ENCODE peak calls at places on chromosomes 16 and 17, in seven cellular contexts. L is fibroblast of lung, T is colonic mucosa, N is keratinocyte, D is stomach, F is HCT116, S is IMR-90. K is an unnamed sample.

GRCh38 chr17:41666336-41666680 is 22.4 kb upstream of the EIF1 start:
- DNase-seq in T (peak; percentile 62), F (no peak), D (no peak), S (peak; percentile 78), N (no peak), L (peak; percentile 62), K (no peak)

GRCh38 chr17:21370430-21370829 is 5.7 kb upstream of the KCNJ12 start:
- DNase-seq in F (no peak), D (no peak), S (no peak), T (no peak), N (no peak), L (no peak), K (peak; percentile 66)

GRCh38 chr16:749010-749409 is 8.2 kb upstream of the CIAO3 start:
- DNase-seq in N (no peak), T (no peak), D (no peak), F (no peak), S (peak; percentile 81), L (peak; percentile 80), K (no peak)

GRCh38 chr16:54290203-54291106 is 3.9 kb upstream of the IRX3 start:
- DNase-seq in N (no peak), L (no peak), F (no peak), T (no peak), D (no peak), S (no peak), K (no peak)

GRCh38 chr16:12601290-12601900 is 202.3 kb downstream of the CPPED1 start:
- DNase-seq in N (no peak), T (no peak), S (no peak), L (no peak), D (no peak), F (no peak), K (no peak)

GRCh38 chr17:82985973-82986372 is 93.4 kb upstream of the METRNL start:
- DNase-seq in L (peak; percentile 64), T (no peak), S (peak; percentile 46), D (peak; percentile 38), F (no peak), N (no peak), K (peak; percentile 50)

GRCh38 chr17:56679767-56680422 is 86.4 kb downstream of the NOG start:
- DNase-seq in F (no peak), L (peak; percentile 56), N (peak; percentile 36), D (no peak), S (no peak), T (no peak), K (no peak)

GRCh38 chr16:17476414-17477259 is 5.9 kb upstream of the XYLT1 start:
- DNase-seq in L (peak; percentile 74), T (peak; percentile 63), F (peak; percentile 47), D (peak; percentile 54), N (peak; percentile 9), S (peak; percentile 74), K (no peak)

GRCh38 chr16:81429045-81429521 is 15.5 kb upstream of the CMIP start:
- DNase-seq in L (peak; percentile 43), N (no peak), F (peak; percentile 68), D (peak; percentile 77), T (no peak), S (peak; percentile 47), K (no peak)

GRCh38 chr16:70473446-70474319 is 19.3 kb downstream of the FCSK start:
- DNase-seq in N (no peak), D (no peak), L (no peak), T (no peak), S (no peak), F (no peak), K (no peak)

GRCh38 chr17:29115435-29115834 is 64.8 kb downstream of the MYO18A start:
- DNase-seq in T (no peak), F (no peak), S (no peak), N (no peak), D (no peak), L (no peak), K (no peak)

GRCh38 chr16:2044541-2044940 is 3.1 kb downstream of the NTHL1 start:
- DNase-seq in S (no peak), N (no peak), F (no peak), L (no peak), D (no peak), T (peak; percentile 59), K (no peak)

GRCh38 chr16:2043980-2044451 is 3.6 kb downstream of the NTHL1 start:
- DNase-seq in S (no peak), L (no peak), T (peak; percentile 74), F (no peak), N (no peak), D (peak; percentile 71), K (no peak)

GRCh38 chr16:2042666-2043295 is 4.9 kb downstream of the NTHL1 start:
- DNase-seq in N (no peak), L (no peak), S (no peak), D (no peak), F (no peak), T (peak; percentile 62), K (no peak)

GRCh38 chr16:2042171-2042570 is 5.5 kb downstream of the NTHL1 start:
- DNase-seq in N (no peak), L (no peak), D (peak; percentile 82), S (no peak), F (no peak), T (peak; percentile 60), K (no peak)

DNA sequence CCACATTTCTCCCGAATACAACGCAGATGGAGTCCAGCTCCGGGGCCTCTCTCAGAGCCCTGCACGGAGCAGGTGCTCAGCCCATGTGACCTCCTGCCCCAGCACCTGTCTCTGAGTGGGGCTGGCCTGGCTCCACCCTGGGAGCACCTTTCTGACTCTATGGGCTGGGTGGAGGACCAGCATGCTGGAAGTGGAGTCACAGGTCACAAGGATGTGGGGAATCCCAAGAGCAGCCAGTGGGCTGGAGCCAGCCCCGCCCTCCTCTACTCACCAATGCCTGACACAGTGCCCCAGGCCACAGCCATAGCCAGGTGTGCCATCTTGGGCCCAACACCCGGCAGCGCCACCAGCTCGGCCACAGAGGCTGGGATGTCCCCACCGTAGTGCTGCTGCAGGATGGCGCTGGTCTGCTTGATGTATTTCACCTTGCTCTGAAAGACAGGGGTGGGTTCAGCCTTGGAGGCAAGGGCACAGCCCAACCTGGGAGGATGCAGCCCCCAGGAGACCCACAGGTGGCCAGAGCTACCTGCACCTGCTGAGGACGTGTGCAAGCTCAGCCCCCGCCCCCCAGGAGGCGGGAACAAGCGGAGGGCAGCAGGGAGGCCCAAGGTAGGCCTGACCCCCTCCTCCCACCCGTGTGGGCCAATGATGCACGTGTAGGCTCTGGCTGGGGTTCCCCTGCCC is 4.2 kb downstream of the NTHL1 start:
- DNase-seq in N (no peak), S (no peak), L (no peak), T (peak; percentile 86), D (no peak), F (no peak), K (no peak)
- H3K4me1 ChIP-seq in N (peaks cover 6% of the 10 kb centered on the region), S (peaks cover 34% of the 10 kb centered on the region), L (peaks cover 29% of the 10 kb centered on the region), T (peaks cover 61% of the 10 kb centered on the region), D (peaks cover 88% of the 10 kb centered on the region), F (peaks cover 55% of the 10 kb centered on the region), K (peaks cover 89% of the 10 kb centered on the region)

GRCh38 chr16:66603537-66604375 is 748 bp upstream of the CMTM3 start:
- DNase-seq in L (peak; percentile 71), D (peak; percentile 37), F (no peak), T (peak; percentile 63), N (no peak), S (peak; percentile 58), K (peak; percentile 73)
- TF ChIP-seq CTCF in L (no peak), D (no peak), F (no peak), T (no peak), N (no peak), S (no peak), K (no peak)

DNA sequence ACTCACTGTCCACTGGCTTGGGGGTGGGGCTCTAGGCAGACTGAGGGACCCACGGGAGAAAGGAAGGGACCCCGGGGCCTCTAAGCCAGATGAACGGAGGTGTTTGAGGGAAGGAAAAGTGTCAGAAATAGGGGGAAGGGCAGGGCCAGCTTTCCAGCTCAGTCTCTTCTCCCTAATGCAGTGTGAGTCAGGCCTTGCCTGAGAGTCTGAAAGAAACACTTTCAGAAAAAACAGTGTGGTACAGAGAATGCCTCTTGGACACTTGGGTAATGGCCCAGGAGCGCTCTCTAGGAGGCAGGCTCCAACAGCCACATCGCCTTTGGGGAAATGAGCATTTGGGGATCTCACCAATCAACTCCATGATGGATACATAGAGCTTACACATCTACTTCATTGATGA is 46.9 kb downstream of the NDEL1 start:
- DNase-seq in F (no peak), L (peak; percentile 45), S (peak; percentile 18), T (no peak), D (no peak), N (no peak), K (no peak)
- H3K36me3 ChIP-seq in F (peaks cover 34% of the 10 kb centered on the region), L (peaks cover 15% of the 10 kb centered on the region), S (peaks cover 63% of the 10 kb centered on the region), T (no peaks in the 10 kb centered on the region), D (peaks cover 16% of the 10 kb centered on the region), N (peaks cover 35% of the 10 kb centered on the region), K (peaks cover 87% of the 10 kb centered on the region)

GRCh38 chr16:28156031-28156680 is 55.6 kb downstream of the XPO6 start:
- DNase-seq in T (no peak), D (no peak), S (no peak), F (no peak), L (no peak), N (no peak), K (no peak)

GRCh38 chr16:28155293-28155692 is 56.5 kb downstream of the XPO6 start:
- DNase-seq in T (no peak), D (no peak), S (peak; percentile 24), N (no peak), F (no peak), L (no peak), K (no peak)

GRCh38 chr16:28146536-28146935 is 65.2 kb downstream of the XPO6 start:
- DNase-seq in F (no peak), D (no peak), L (no peak), S (no peak), T (no peak), N (no peak), K (no peak)

GRCh38 chr16:28149016-28149888 is 62.5 kb downstream of the XPO6 start:
- DNase-seq in N (no peak), D (no peak), F (no peak), S (peak; percentile 22), T (no peak), L (no peak), K (no peak)

GRCh38 chr16:28151180-28151579 is 60.6 kb downstream of the XPO6 start:
- DNase-seq in F (no peak), D (no peak), S (no peak), T (no peak), N (no peak), L (no peak), K (no peak)
- H3K4me1 ChIP-seq in F (no peaks in the 10 kb centered on the region), D (no peaks in the 10 kb centered on the region), S (peaks cover 3% of the 10 kb centered on the region), T (no peaks in the 10 kb centered on the region), N (no peaks in the 10 kb centered on the region), L (no peaks in the 10 kb centered on the region), K (no peaks in the 10 kb centered on the region)

GRCh38 chr17:44379887-44380286 is 9.6 kb downstream of the ITGA2B start:
- DNase-seq in S (no peak), F (no peak), L (no peak), N (no peak), T (no peak), D (no peak), K (no peak)
- TF ChIP-seq CTCF in S (no peak), F (no peak), L (no peak), N (no peak), T (no peak), D (no peak), K (no peak)

K was measured in right atrium auricular region.